ENCODE peak calls at places on chromosomes 16 and 17, in six cellular contexts. S is H1, O is adrenal gland, C is right atrium auricular region, Y is heart left ventricle, T is A673. V is an unnamed sample. For H3K4me1, the result is how much of the 10 kb centered on the place peaks cover.

GRCh38 chr16:67428146-67428731 is 2.7 kb upstream of the HSD11B2 start:
- DNase-seq in O (peak), C (no peak), Y (peak), S (peak), T (peak), V (peak)

GRCh38 chr17:79365836-79366831 is 244.7 kb downstream of the RBFOX3 start:
- DNase-seq in Y (no peak), S (no peak), O (no peak), T (no peak), C (no peak), V (no peak)

GRCh38 chr17:55292094-55292493 is 27.3 kb downstream of the HLF start:
- DNase-seq in S (no peak), Y (no peak), O (no peak), C (no peak), T (no peak), V (no peak)

GRCh38 chr16:35744716-35745115 is 2285.3 kb downstream of the TP53TG3F start:
- DNase-seq in O (no peak), Y (no peak), C (peak), T (no peak), S (no peak), V (no peak)

GRCh38 chr16:11431915-11432465 is 86.7 kb downstream of the RMI2 start:
- DNase-seq in S (no peak), T (no peak), C (no peak), Y (no peak), O (no peak), V (no peak)

GRCh38 chr17:14515015-14515414 is 214.1 kb downstream of the HS3ST3B1 start:
- DNase-seq in C (no peak), S (no peak), Y (no peak), O (no peak), T (no peak), V (no peak)

GRCh38 chr16:48383877-48384304 is 1.3 kb downstream of the SIAH1 start:
- DNase-seq in S (no peak), C (peak), T (no peak), Y (no peak), O (peak), V (no peak)

GRCh38 chr16:11499295-11500089 is 87.2 kb downstream of the LITAF start:
- DNase-seq in Y (no peak), O (no peak), T (no peak), C (no peak), S (no peak), V (no peak)

GRCh38 chr16:67775273-67775672 is 31.1 kb downstream of the RANBP10 start:
- DNase-seq in C (no peak), Y (no peak), T (no peak), O (no peak), S (no peak), V (no peak)

GRCh38 chr17:64641499-64641898 is 20.6 kb downstream of the SMURF2 start:
- DNase-seq in O (no peak), Y (no peak), S (no peak), C (no peak), T (peak), V (no peak)

GRCh38 chr17:57544381-57544780 is 200.7 kb downstream of the CCDC182 start:
- DNase-seq in T (no peak), O (no peak), S (no peak), C (no peak), Y (no peak), V (no peak)

GRCh38 chr16:66926171-66926570 is 836 bp upstream of the RRAD start:
- DNase-seq in S (no peak), O (peak), Y (peak), C (no peak), T (no peak), V (peak)

GRCh38 chr16:23595246-23595950 is 718 bp downstream of the NDUFAB1 start:
- DNase-seq in O (no peak), S (no peak), T (no peak), Y (no peak), C (no peak), V (no peak)

GRCh38 chr17:1590031-1590746 is 27.6 kb upstream of the PITPNA start:
- DNase-seq in Y (peak), O (peak), S (no peak), T (peak), C (peak), V (peak)

GRCh38 chr17:43015579-43015978 is 6.6 kb downstream of the VAT1 start:
- DNase-seq in O (peak), Y (peak), C (peak), T (no peak), S (no peak), V (peak)

GRCh38 chr16:50806099-50807062 is 64.5 kb downstream of the CYLD start:
- DNase-seq in Y (peak), O (peak), C (peak), T (peak), S (peak), V (peak)

GRCh38 chr16:31298958-31299357 is 39.2 kb downstream of the ITGAM start:
- DNase-seq in S (no peak), T (no peak), O (no peak), C (no peak), Y (no peak), V (no peak)

GRCh38 chr17:37570527-37571093 is 38.6 kb downstream of the SYNRG start:
- DNase-seq in O (peak), S (peak), Y (peak), C (no peak), T (peak), V (peak)

GRCh38 chr17:74362811-74363498 is 1.3 kb upstream of the BTBD17 start:
- DNase-seq in O (no peak), C (no peak), Y (no peak), T (no peak), S (no peak), V (no peak)

GRCh38 chr17:77593081-77593480 is 365.4 kb upstream of the TNRC6C start:
- DNase-seq in C (no peak), O (no peak), T (no peak), S (no peak), Y (no peak), V (no peak)

GRCh38 chr16:70685938-70686375 is at the start of gene MTSS2:
- DNase-seq in Y (peak), T (peak), S (no peak), C (peak), O (peak), V (peak)

GRCh38 chr17:59897090-59897489 is 4.2 kb downstream of the RPS6KB1 start:
- DNase-seq in S (no peak), Y (no peak), T (no peak), O (no peak), C (no peak), V (no peak)

GRCh38 chr16:67104061-67104460 is 5.7 kb upstream of the PHAF1 start:
- DNase-seq in T (no peak), O (no peak), C (no peak), Y (no peak), S (no peak), V (no peak)

GRCh38 chr16:1078579-1079021 is 6.1 kb downstream of the SSTR5 start:
- DNase-seq in Y (no peak), O (peak), T (no peak), C (no peak), S (no peak), V (no peak)

GRCh38 chr16:4593069-4593468 is 21.6 kb downstream of the UBALD1 start:
- DNase-seq in S (peak), Y (no peak), C (no peak), T (no peak), O (no peak), V (no peak)

GRCh38 chr17:48546924-48547838 is 2.3 kb upstream of the HOXB2 start:
- DNase-seq in O (no peak), T (peak), Y (no peak), C (no peak), S (no peak), V (no peak)

GRCh38 chr17:36674278-36674650 is 72.9 kb downstream of the MRM1 start:
- DNase-seq in O (no peak), C (no peak), T (no peak), S (no peak), Y (no peak), V (no peak)

GRCh38 chr17:18248300-18248731 is 10.2 kb downstream of the FLII start:
- DNase-seq in S (no peak), O (peak), T (peak), C (peak), Y (peak), V (peak)

GRCh38 chr17:63258785-63259184 is 187.3 kb downstream of the CYB561 start:
- DNase-seq in S (no peak), O (no peak), T (no peak), C (no peak), Y (no peak), V (no peak)

GRCh38 chr16:53678756-53679334 is 24.8 kb downstream of the RPGRIP1L start:
- DNase-seq in T (no peak), S (no peak), Y (no peak), O (no peak), C (no peak), V (no peak)

GRCh38 chr16:50699345-50700159 is 6.1 kb downstream of the NOD2 start:
- DNase-seq in Y (no peak), O (no peak), T (no peak), S (no peak), C (no peak), V (no peak)

GRCh38 chr17:312476-313148 is 40.0 kb downstream of the RPH3AL start:
- DNase-seq in O (no peak), Y (no peak), S (no peak), C (no peak), T (no peak), V (peak)

GRCh38 chr17:7673239-7673638 is 14.1 kb downstream of the TP53 start:
- DNase-seq in Y (no peak), T (peak), C (no peak), O (no peak), S (no peak), V (no peak)

GRCh38 chr17:33854596-33854995 is 400.5 kb upstream of the CCL2 start:
- DNase-seq in Y (no peak), T (no peak), O (no peak), C (no peak), S (no peak), V (no peak)

GRCh38 chr16:21250072-21250923 is 16.8 kb downstream of the ANKS4B start:
- DNase-seq in C (no peak), T (no peak), O (no peak), Y (no peak), S (no peak), V (no peak)

GRCh38 chr17:32276217-32276616 is 10.6 kb downstream of the RHBDL3 start:
- DNase-seq in T (no peak), O (no peak), C (no peak), Y (no peak), S (no peak), V (peak)

GRCh38 chr16:19718624-19718965 is 524 bp downstream of the IQCK start:
- DNase-seq in T (peak), C (no peak), O (no peak), S (no peak), Y (no peak), V (no peak)

GRCh38 chr17:41406205-41406604 is 8.8 kb upstream of the KRT31 start:
- DNase-seq in C (no peak), Y (no peak), O (no peak), S (no peak), T (no peak), V (no peak)

GRCh38 chr16:31718998-31719397 is 154.6 kb upstream of the ZNF267 start:
- DNase-seq in O (no peak), T (no peak), S (no peak), C (no peak), Y (no peak), V (no peak)

GRCh38 chr17:67401598-67402504 is 24.8 kb downstream of the PITPNC1 start:
- DNase-seq in C (no peak), S (no peak), O (no peak), T (no peak), Y (no peak), V (no peak)
- H3K4me1 ChIP-seq in C (under half), S (under half), O (under half), T (under half), Y (under half), V (under half)

DNA sequence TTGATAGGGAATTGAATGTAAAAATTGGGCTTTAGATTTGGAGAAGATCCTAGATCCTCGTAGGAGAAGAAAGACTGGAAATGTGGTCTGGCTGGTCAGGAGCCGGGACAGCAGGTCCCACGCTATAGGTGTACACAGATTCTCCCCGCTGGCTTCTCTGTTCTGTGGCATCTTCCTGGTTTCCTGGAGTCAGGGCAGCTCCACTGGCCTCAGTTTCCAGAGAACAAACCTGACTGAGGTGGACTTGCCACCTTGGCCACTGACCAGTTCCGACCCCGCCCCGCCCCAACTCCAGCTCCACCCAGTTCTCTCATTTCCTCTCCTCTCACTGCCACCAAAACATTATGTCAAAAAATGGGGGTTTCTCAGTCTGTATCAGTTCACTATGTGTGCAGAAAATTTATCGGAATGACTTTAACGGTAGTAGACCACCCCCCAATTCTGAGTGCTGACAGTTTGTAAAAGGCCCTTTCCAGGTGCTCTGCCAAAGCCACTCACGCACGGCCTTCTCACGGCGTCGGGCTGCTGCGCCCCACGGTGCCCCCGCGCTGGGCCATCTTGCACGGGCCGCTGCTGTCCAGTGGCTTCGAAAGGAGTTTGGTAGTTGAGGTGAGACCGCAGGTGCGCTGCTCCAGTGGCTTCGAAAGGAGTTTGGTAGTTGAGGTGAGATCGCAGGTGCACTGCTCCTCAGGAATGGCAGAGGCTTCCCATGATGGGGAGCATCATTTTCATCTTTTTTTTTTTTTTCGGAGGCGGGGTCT is 161.4 kb upstream of the CHMP6 start:
- DNase-seq in C (no peak), O (no peak), T (no peak), Y (no peak), S (no peak), V (peak)
- H3K4me1 ChIP-seq in C (under half), O (under half), T (under half), Y (under half), S (under half), V (under half)

GRCh38 chr17:76501018-76501826 is at the start of gene RHBDF2:
- DNase-seq in S (peak), O (peak), Y (peak), C (peak), T (peak), V (peak)

GRCh38 chr17:76501827-76502307 is 644 bp upstream of the RHBDF2 start:
- DNase-seq in T (no peak), O (no peak), Y (no peak), C (no peak), S (no peak), V (no peak)

GRCh38 chr17:76504117-76504516 is 2.9 kb upstream of the RHBDF2 start:
- DNase-seq in S (no peak), Y (no peak), O (no peak), C (no peak), T (peak), V (no peak)

GRCh38 chr17:76500745-76501017 is 542 bp downstream of the RHBDF2 start:
- DNase-seq in T (no peak), C (no peak), O (no peak), Y (no peak), S (no peak), V (no peak)

GRCh38 chr17:76502326-76503211 is 1.3 kb upstream of the RHBDF2 start:
- DNase-seq in Y (no peak), O (no peak), C (no peak), S (no peak), T (no peak), V (no peak)
- H3K4me1 ChIP-seq in Y (under half), O (under half), C (under half), S (under half), T (under half), V (under half)

GRCh38 chr17:50272246-50272645 is 2.0 kb upstream of the TMEM92 start:
- DNase-seq in O (no peak), C (no peak), S (no peak), Y (no peak), T (no peak), V (no peak)
- H3K4me1 ChIP-seq in O (under half), C (under half), S (under half), Y (under half), T (under half), V (under half)

GRCh38 chr16:85584989-85585388 is 28.1 kb upstream of the GSE1 start:
- DNase-seq in S (no peak), T (no peak), O (no peak), Y (no peak), C (no peak), V (no peak)
- H3K4me1 ChIP-seq in S (half or more), T (half or more), O (under half), Y (under half), C (under half), V (under half)